ENCODE peak calls at places on chromosomes 2 and 18, in six cellular contexts. S, E, Q, L, R and B are unnamed samples.
A peak's percentile ranks its signal among the peaks of the same experiment; 100 is the strongest.

GRCh38 chr2:60880633-60880987 is 764 bp upstream of the REL start:
- DNase-seq in S (no peak), E (no peak), Q (no peak), L (no peak), R (no peak), B (no peak)

GRCh38 chr18:7772496-7772861 is 205.4 kb downstream of the PTPRM start:
- DNase-seq in S (no peak), E (no peak), Q (no peak), L (no peak), R (no peak), B (no peak)

GRCh38 chr18:62434798-62435197 is 88.0 kb upstream of the ZCCHC2 start:
- DNase-seq in S (peak; percentile 1), E (no peak), Q (no peak), L (no peak), R (no peak), B (no peak)

GRCh38 chr2:37653093-37653492 is 18.3 kb downstream of the CDC42EP3 start:
- DNase-seq in S (no peak), E (no peak), Q (no peak), L (no peak), R (no peak), B (no peak)

GRCh38 chr18:38368246-38368645 is 802.6 kb upstream of the CELF4 start:
- DNase-seq in S (no peak), E (no peak), Q (no peak), L (no peak), R (no peak), B (no peak)

GRCh38 chr2:10377052-10377746 is 70.9 kb downstream of the ODC1 start:
- DNase-seq in S (no peak), E (no peak), Q (no peak), L (no peak), R (no peak), B (no peak)

GRCh38 chr18:40179647-40180175 is 1775.3 kb upstream of the PIK3C3 start:
- DNase-seq in S (no peak), E (peak; percentile 6), Q (no peak), L (no peak), R (no peak), B (no peak)

GRCh38 chr18:46660955-46661749 is 4.1 kb upstream of the LOXHD1 start:
- DNase-seq in S (no peak), E (peak; percentile 70), Q (peak; percentile 34), L (peak; percentile 35), R (no peak), B (no peak)

GRCh38 chr2:64049633-64050220 is 30.5 kb upstream of the VPS54 start:
- DNase-seq in S (peak; percentile 73), E (peak; percentile 78), Q (peak; percentile 75), L (peak; percentile 78), R (peak; percentile 86), B (peak; percentile 79)

GRCh38 chr2:38192976-38193375 is 117.0 kb upstream of the CYP1B1 start:
- DNase-seq in S (no peak), E (no peak), Q (no peak), L (no peak), R (no peak), B (no peak)

GRCh38 chr2:20977497-20977896 is 66.4 kb downstream of the APOB start:
- DNase-seq in S (peak; percentile 54), E (no peak), Q (no peak), L (no peak), R (no peak), B (no peak)

GRCh38 chr2:190563109-190563508 is 28.6 kb upstream of the NEMP2 start:
- DNase-seq in S (no peak), E (no peak), Q (no peak), L (no peak), R (no peak), B (no peak)

GRCh38 chr18:58727776-58728500 is 56.7 kb downstream of the MALT1 start:
- DNase-seq in S (no peak), E (no peak), Q (no peak), L (no peak), R (no peak), B (no peak)

GRCh38 chr2:241481687-241482086 is 26.7 kb downstream of the STK25 start:
- DNase-seq in S (no peak), E (no peak), Q (no peak), L (no peak), R (no peak), B (no peak)

GRCh38 chr2:217610411-217610814 is 392.4 kb downstream of the TNS1 start:
- DNase-seq in S (no peak), E (no peak), Q (peak; percentile 61), L (peak; percentile 83), R (no peak), B (peak; percentile 73)

GRCh38 chr2:153819056-153819455 is 52.7 kb upstream of the GALNT13 start:
- DNase-seq in S (no peak), E (no peak), Q (no peak), L (no peak), R (no peak), B (no peak)

GRCh38 chr2:68434981-68435380 is 32.1 kb downstream of the FBXO48 start:
- DNase-seq in S (no peak), E (no peak), Q (no peak), L (no peak), R (no peak), B (no peak)

GRCh38 chr2:59322005-59322404 is 1080.9 kb upstream of the FANCL start:
- DNase-seq in S (no peak), E (no peak), Q (no peak), L (no peak), R (no peak), B (no peak)

GRCh38 chr2:9950521-9951271 is 797 bp upstream of the GRHL1 start:
- DNase-seq in S (peak; percentile 70), E (peak; percentile 48), Q (peak; percentile 64), L (peak; percentile 74), R (peak; percentile 32), B (peak; percentile 10)

GRCh38 chr2:108535380-108535677 is 1.1 kb downstream of the LIMS1 start:
- DNase-seq in S (no peak), E (peak; percentile 14), Q (no peak), L (peak; percentile 19), R (no peak), B (no peak)

GRCh38 chr2:8677646-8678592 is 3.9 kb upstream of the ID2 start:
- DNase-seq in S (peak; percentile 80), E (peak; percentile 76), Q (peak; percentile 75), L (peak; percentile 77), R (peak; percentile 73), B (no peak)

GRCh38 chr18:80175451-80176235 is 66.6 kb downstream of the ADNP2 start:
- DNase-seq in S (no peak), E (no peak), Q (no peak), L (no peak), R (no peak), B (peak; percentile 37)

GRCh38 chr2:31244101-31244500 is 10.1 kb downstream of the EHD3 start:
- DNase-seq in S (no peak), E (no peak), Q (no peak), L (no peak), R (no peak), B (no peak)

GRCh38 chr2:74025971-74026612 is 41.4 kb downstream of the TET3 start:
- DNase-seq in S (peak; percentile 42), E (no peak), Q (no peak), L (no peak), R (peak; percentile 55), B (no peak)

GRCh38 chr2:237190958-237191692 is 105.4 kb downstream of the COPS8 start:
- DNase-seq in S (no peak), E (no peak), Q (no peak), L (no peak), R (no peak), B (no peak)

GRCh38 chr18:9599328-9599727 is 15.0 kb downstream of the PPP4R1 start:
- DNase-seq in S (no peak), E (no peak), Q (no peak), L (no peak), R (no peak), B (no peak)

DNA sequence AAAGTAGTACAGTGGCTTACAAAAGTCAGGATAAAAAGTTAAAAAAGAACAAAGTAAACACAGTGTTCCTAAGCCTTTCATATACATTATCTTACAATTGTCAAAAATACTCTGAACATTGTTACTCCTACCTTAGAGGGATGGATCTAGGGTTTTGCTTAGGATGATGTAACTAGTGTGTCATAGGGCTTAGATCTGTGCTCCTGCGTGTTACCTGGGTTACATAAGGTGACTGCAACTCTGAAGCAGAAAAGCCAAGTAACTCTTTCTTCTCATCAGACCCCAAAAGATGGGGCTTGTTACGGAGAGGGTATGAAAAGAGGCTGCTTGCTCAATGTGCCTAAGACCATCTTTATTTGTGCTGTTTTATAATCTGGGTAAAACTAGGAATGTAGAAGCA is 41.9 kb upstream of the STK17B start:
- DNase-seq in S (no peak), E (no peak), Q (no peak), L (no peak), R (no peak), B (peak; percentile 77)
- H3K4me1 ChIP-seq in S (no peaks in the 10 kb centered on the region), E (no peaks in the 10 kb centered on the region), Q (peaks cover 15% of the 10 kb centered on the region), L (peaks cover 4% of the 10 kb centered on the region), R (no peaks in the 10 kb centered on the region), B (peaks cover 14% of the 10 kb centered on the region)

DNA sequence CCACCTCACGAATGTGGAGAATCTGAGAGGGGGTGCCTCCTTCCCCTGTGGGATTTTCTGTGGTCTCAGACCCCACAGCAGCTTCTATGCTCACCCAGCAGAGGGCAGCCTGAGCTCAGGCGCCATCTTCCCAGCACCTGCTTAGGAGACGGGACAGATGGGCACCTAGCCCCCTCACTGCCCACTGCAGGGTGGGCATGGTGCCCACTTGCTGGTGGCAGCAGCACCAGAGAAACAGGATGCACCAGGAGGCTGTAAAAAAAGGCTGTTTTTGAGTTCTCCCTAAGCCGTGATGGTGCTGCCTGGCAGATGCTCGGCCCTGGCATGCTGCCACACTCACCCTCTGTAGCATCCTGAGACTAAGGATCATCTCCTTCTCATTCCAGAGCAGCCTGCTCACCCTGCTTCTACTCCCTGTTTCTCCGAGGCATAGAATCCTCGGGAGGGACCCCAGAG is 19.1 kb upstream of the SLC20A1 start:
- DNase-seq in S (peak; percentile 78), E (peak; percentile 56), Q (peak; percentile 67), L (peak; percentile 65), R (peak; percentile 56), B (peak; percentile 76)
- H3K4me3 ChIP-seq in S (peak overlapping the region; percentile 5), E (no peak overlapping the region), Q (no peak overlapping the region), L (no peak overlapping the region), R (no peak overlapping the region), B (peak overlapping the region; percentile 61)

DNA sequence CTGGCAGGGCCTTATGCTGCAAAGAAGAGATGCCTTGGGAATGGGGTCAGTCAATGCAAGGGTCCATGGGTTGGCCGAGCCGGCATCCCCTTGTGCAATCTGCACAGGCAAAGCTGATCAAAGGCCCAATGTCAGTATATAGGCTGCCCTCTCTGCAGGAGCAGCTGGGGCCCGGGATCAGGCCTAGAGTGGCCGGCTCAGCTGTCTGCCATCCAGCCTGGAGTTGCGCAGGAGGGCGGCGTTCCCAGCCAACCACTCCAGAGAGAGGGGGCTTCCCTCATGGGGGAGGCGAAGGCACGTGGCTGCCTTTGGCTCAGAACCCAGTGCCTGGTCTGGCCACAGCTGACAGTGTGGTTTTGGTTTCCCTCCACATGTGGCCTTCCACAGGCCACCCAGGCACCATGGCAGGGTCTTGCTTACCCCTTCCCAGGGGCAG is 3.9 kb downstream of the INPP5D start:
- DNase-seq in S (no peak), E (no peak), Q (no peak), L (no peak), R (no peak), B (no peak)
- H3K27me3 ChIP-seq in S (no peaks in the 10 kb centered on the region), E (no peaks in the 10 kb centered on the region), Q (no peaks in the 10 kb centered on the region), L (no peaks in the 10 kb centered on the region), R (no peaks in the 10 kb centered on the region), B (no peaks in the 10 kb centered on the region)

DNA sequence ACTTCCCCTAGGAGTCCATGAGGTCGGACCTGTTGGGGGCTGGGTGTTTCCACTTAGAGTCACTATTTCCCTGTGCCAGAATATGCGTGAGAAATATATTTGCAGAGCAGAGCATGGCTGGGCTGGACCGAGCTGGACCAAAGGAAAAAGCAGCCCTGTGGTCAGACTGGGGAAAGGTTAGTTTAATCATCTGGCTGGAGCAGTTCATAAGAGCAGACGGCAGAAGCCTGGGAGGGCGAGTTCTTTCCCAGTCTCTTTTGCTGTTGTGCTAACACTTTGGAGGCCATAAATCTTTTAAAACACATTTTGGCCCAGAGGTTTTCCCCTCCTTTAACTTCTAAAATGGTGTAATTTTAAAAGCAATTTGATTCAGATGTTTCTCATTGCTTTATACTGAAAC is 66.5 kb downstream of the GLI2 start:
- DNase-seq in S (peak; percentile 70), E (no peak), Q (no peak), L (no peak), R (no peak), B (no peak)
- H3K4me1 ChIP-seq in S (peaks cover 17% of the 10 kb centered on the region), E (peaks cover 6% of the 10 kb centered on the region), Q (no peaks in the 10 kb centered on the region), L (peaks cover 10% of the 10 kb centered on the region), R (no peaks in the 10 kb centered on the region), B (no peaks in the 10 kb centered on the region)